ENCODE peak calls at places on chromosomes 3 and 15, in four cellular contexts. One of them, this sample, is unnamed.

GRCh38 chr3:126124896-126125295 is 41.0 kb upstream of the SLC41A3 start:
- DNase-seq in activated B cell treated with CpG ODN at 0.5 μM for 24 hours: no peak
- DNase-seq in HCT116: no peak
- DNase-seq in endothelial cell: no peak
- DNase-seq in this sample: peak

GRCh38 chr3:36843065-36844051 is 79.0 kb upstream of the DCLK3 start:
- DNase-seq in activated B cell treated with CpG ODN at 0.5 μM for 24 hours: no peak
- DNase-seq in HCT116: peak
- DNase-seq in endothelial cell: peak
- DNase-seq in this sample: no peak

GRCh38 chr3:193240850-193241706 is at the start of gene PLAAT1:
- DNase-seq in activated B cell treated with CpG ODN at 0.5 μM for 24 hours: no peak
- DNase-seq in HCT116: no peak
- DNase-seq in endothelial cell: peak
- DNase-seq in this sample: peak

GRCh38 chr15:83206387-83206970 is 1.1 kb downstream of the HDGFL3 start:
- DNase-seq in activated B cell treated with CpG ODN at 0.5 μM for 24 hours: no peak
- DNase-seq in HCT116: no peak
- DNase-seq in endothelial cell: no peak
- DNase-seq in this sample: no peak

GRCh38 chr3:125104639-125105038 is 48.8 kb upstream of the HEG1 start:
- DNase-seq in activated B cell treated with CpG ODN at 0.5 μM for 24 hours: no peak
- DNase-seq in HCT116: no peak
- DNase-seq in endothelial cell: no peak
- DNase-seq in this sample: no peak

GRCh38 chr15:89912145-89912673 is 543 bp downstream of the ARPIN start:
- DNase-seq in activated B cell treated with CpG ODN at 0.5 μM for 24 hours: no peak
- DNase-seq in HCT116: no peak
- DNase-seq in endothelial cell: peak
- DNase-seq in this sample: no peak

GRCh38 chr3:122893754-122894668 is 99.1 kb downstream of the SLC49A4 start:
- DNase-seq in activated B cell treated with CpG ODN at 0.5 μM for 24 hours: no peak
- DNase-seq in HCT116: no peak
- DNase-seq in endothelial cell: no peak
- DNase-seq in this sample: no peak

GRCh38 chr15:67296684-67297083 is 42.1 kb downstream of the IQCH start:
- DNase-seq in activated B cell treated with CpG ODN at 0.5 μM for 24 hours: no peak
- DNase-seq in HCT116: no peak
- DNase-seq in endothelial cell: no peak
- DNase-seq in this sample: no peak

GRCh38 chr3:156297582-156297981 is 177.2 kb downstream of the KCNAB1 start:
- DNase-seq in activated B cell treated with CpG ODN at 0.5 μM for 24 hours: no peak
- DNase-seq in HCT116: no peak
- DNase-seq in endothelial cell: no peak
- DNase-seq in this sample: no peak

GRCh38 chr15:68114840-68115239 is 60.7 kb downstream of the PIAS1 start:
- DNase-seq in activated B cell treated with CpG ODN at 0.5 μM for 24 hours: no peak
- DNase-seq in HCT116: no peak
- DNase-seq in endothelial cell: no peak
- DNase-seq in this sample: no peak

GRCh38 chr15:94080989-94081605 is 150.3 kb upstream of the MCTP2 start:
- DNase-seq in activated B cell treated with CpG ODN at 0.5 μM for 24 hours: no peak
- DNase-seq in HCT116: no peak
- DNase-seq in endothelial cell: no peak
- DNase-seq in this sample: no peak

GRCh38 chr3:12875857-12876451 is 34.6 kb upstream of the RPL32 start:
- DNase-seq in activated B cell treated with CpG ODN at 0.5 μM for 24 hours: no peak
- DNase-seq in HCT116: no peak
- DNase-seq in endothelial cell: peak
- DNase-seq in this sample: no peak

DNA sequence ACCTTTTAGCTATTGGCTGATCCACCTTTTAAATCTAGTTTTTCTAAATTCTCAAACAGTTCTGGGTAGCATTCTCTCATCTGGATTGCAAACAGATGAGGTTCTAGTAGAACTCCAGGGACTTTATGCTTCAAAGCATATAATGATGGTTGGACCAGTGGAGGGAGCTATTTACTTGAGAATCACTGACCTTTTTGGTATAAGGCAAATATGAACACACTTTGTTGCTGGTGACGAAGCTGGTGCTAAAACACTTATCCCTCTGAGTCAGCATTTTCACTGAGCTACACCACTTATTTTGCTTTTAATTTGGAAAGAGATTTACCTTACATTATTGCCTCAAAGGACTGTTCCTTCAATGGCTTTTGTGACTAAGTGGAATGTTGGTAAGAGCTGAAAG is 58.6 kb upstream of the SLITRK3 start:
- DNase-seq in activated B cell treated with CpG ODN at 0.5 μM for 24 hours: no peak
- DNase-seq in HCT116: peak
- DNase-seq in endothelial cell: peak
- DNase-seq in this sample: no peak
- TF ChIP-seq CTCF in activated B cell treated with CpG ODN at 0.5 μM for 24 hours: no peak
- TF ChIP-seq CTCF in HCT116: peak
- TF ChIP-seq CTCF in endothelial cell: no peak
- TF ChIP-seq CTCF in this sample: peak

GRCh38 chr3:107753988-107754387 is 231.2 kb downstream of the BBX start:
- DNase-seq in activated B cell treated with CpG ODN at 0.5 μM for 24 hours: no peak
- DNase-seq in HCT116: no peak
- DNase-seq in endothelial cell: no peak
- DNase-seq in this sample: no peak

GRCh38 chr3:107753494-107753893 is 230.7 kb downstream of the BBX start:
- DNase-seq in activated B cell treated with CpG ODN at 0.5 μM for 24 hours: no peak
- DNase-seq in HCT116: peak
- DNase-seq in endothelial cell: peak
- DNase-seq in this sample: no peak

GRCh38 chr3:107756649-107757048 is 233.9 kb downstream of the BBX start:
- DNase-seq in activated B cell treated with CpG ODN at 0.5 μM for 24 hours: no peak
- DNase-seq in HCT116: no peak
- DNase-seq in endothelial cell: no peak
- DNase-seq in this sample: no peak

GRCh38 chr3:107757140-107757539 is 234.4 kb downstream of the BBX start:
- DNase-seq in activated B cell treated with CpG ODN at 0.5 μM for 24 hours: no peak
- DNase-seq in HCT116: no peak
- DNase-seq in endothelial cell: no peak
- DNase-seq in this sample: no peak

GRCh38 chr3:107752202-107752990 is 229.6 kb downstream of the BBX start:
- DNase-seq in activated B cell treated with CpG ODN at 0.5 μM for 24 hours: no peak
- DNase-seq in HCT116: peak
- DNase-seq in endothelial cell: peak
- DNase-seq in this sample: no peak
- TF ChIP-seq CTCF in activated B cell treated with CpG ODN at 0.5 μM for 24 hours: no peak
- TF ChIP-seq CTCF in HCT116: peak
- TF ChIP-seq CTCF in endothelial cell: peak
- TF ChIP-seq CTCF in this sample: peak

DNA sequence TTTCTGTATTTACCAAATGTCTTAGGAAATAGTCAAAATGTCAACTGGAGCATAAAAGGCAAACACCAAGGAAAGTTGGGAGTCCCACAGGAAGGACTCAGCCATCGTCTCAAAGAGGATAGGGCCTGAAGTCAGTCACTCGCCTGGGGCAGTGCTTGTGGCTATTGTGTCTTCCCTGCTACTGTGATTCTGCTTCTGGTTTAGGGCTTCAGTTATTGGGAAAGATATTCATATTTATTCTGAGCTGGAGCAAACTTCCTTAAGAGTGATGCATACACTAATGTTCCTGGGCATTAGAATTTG is 118.1 kb downstream of the EDEM1 start:
- DNase-seq in activated B cell treated with CpG ODN at 0.5 μM for 24 hours: no peak
- DNase-seq in HCT116: no peak
- DNase-seq in endothelial cell: no peak
- DNase-seq in this sample: no peak
- TF ChIP-seq CTCF in activated B cell treated with CpG ODN at 0.5 μM for 24 hours: no peak
- TF ChIP-seq CTCF in HCT116: no peak
- TF ChIP-seq CTCF in endothelial cell: no peak
- TF ChIP-seq CTCF in this sample: no peak

GRCh38 chr3:119808244-119808643 is 26.3 kb downstream of the NR1I2 start:
- DNase-seq in activated B cell treated with CpG ODN at 0.5 μM for 24 hours: no peak
- DNase-seq in HCT116: no peak
- DNase-seq in endothelial cell: no peak
- DNase-seq in this sample: no peak
- TF ChIP-seq CTCF in activated B cell treated with CpG ODN at 0.5 μM for 24 hours: no peak
- TF ChIP-seq CTCF in HCT116: no peak
- TF ChIP-seq CTCF in endothelial cell: no peak
- TF ChIP-seq CTCF in this sample: no peak

GRCh38 chr15:73633991-73634495 is 854 bp upstream of the NPTN start:
- DNase-seq in activated B cell treated with CpG ODN at 0.5 μM for 24 hours: no peak
- DNase-seq in HCT116: peak
- DNase-seq in endothelial cell: peak
- DNase-seq in this sample: no peak

GRCh38 chr15:73632670-73633058 is 525 bp downstream of the NPTN start:
- DNase-seq in activated B cell treated with CpG ODN at 0.5 μM for 24 hours: no peak
- DNase-seq in HCT116: no peak
- DNase-seq in endothelial cell: no peak
- DNase-seq in this sample: peak

GRCh38 chr15:73631915-73632669 is 1.1 kb downstream of the NPTN start:
- DNase-seq in activated B cell treated with CpG ODN at 0.5 μM for 24 hours: no peak
- DNase-seq in HCT116: no peak
- DNase-seq in endothelial cell: no peak
- DNase-seq in this sample: no peak

GRCh38 chr15:73630796-73631471 is 2.3 kb downstream of the NPTN start:
- DNase-seq in activated B cell treated with CpG ODN at 0.5 μM for 24 hours: no peak
- DNase-seq in HCT116: no peak
- DNase-seq in endothelial cell: no peak
- DNase-seq in this sample: no peak

GRCh38 chr15:73633111-73633990 is at the start of gene NPTN:
- DNase-seq in activated B cell treated with CpG ODN at 0.5 μM for 24 hours: peak
- DNase-seq in HCT116: peak
- DNase-seq in endothelial cell: peak
- DNase-seq in this sample: peak
- TF ChIP-seq CTCF in activated B cell treated with CpG ODN at 0.5 μM for 24 hours: no peak
- TF ChIP-seq CTCF in HCT116: no peak
- TF ChIP-seq CTCF in endothelial cell: no peak
- TF ChIP-seq CTCF in this sample: no peak

DNA sequence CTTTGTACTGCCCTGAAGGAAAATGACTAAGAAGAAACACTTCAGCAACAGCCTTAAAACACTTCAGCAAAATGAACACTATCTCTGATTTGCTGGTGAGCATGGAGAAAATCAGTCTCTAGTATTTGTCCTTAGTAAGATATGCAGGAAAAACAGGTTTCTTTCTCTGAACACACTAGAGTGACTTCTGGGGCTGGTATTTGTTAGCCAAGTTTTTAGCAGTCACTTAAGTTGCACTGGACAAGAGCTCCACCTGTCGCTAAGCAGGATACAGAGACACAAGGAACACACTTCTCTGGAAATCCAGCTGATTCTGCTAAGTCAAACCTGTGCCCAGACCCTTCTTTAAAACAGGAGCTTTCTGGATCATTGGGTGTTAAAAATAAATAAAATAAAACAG is 65.3 kb downstream of the CHAC1 start:
- DNase-seq in activated B cell treated with CpG ODN at 0.5 μM for 24 hours: no peak
- DNase-seq in HCT116: no peak
- DNase-seq in endothelial cell: peak
- DNase-seq in this sample: no peak
- TF ChIP-seq CTCF in activated B cell treated with CpG ODN at 0.5 μM for 24 hours: no peak
- TF ChIP-seq CTCF in HCT116: peak
- TF ChIP-seq CTCF in endothelial cell: no peak
- TF ChIP-seq CTCF in this sample: peak

This sample was measured in type B pancreatic cell.